ENCODE peak calls at places on chromosome 20, in four cellular contexts. R, Y, G and H are unnamed samples.

GRCh38 chr20:3887870-3888614 is 1.1 kb upstream of the PANK2 start:
- DNase-seq in Y (no peak), R (no peak), G (no peak), H (no peak)

GRCh38 chr20:54105653-54106052 is 35.3 kb upstream of the BCAS1 start:
- DNase-seq in R (no peak), Y (no peak), G (no peak), H (no peak)

GRCh38 chr20:37297066-37297736 is 7.7 kb downstream of the MANBAL start:
- DNase-seq in R (no peak), G (no peak), Y (no peak), H (no peak)

GRCh38 chr20:58021481-58021880 is 207.0 kb downstream of the ANKRD60 start:
- DNase-seq in G (no peak), Y (no peak), R (no peak), H (no peak)

GRCh38 chr20:21435576-21435975 is 38.2 kb upstream of the NKX2-4 start:
- DNase-seq in R (no peak), G (no peak), Y (no peak), H (no peak)

GRCh38 chr20:61049684-61050083 is 202.4 kb upstream of the CDH4 start:
- DNase-seq in G (no peak), R (no peak), Y (no peak), H (no peak)

GRCh38 chr20:42152570-42152969 is 534.4 kb upstream of the CHD6 start:
- DNase-seq in R (no peak), G (no peak), Y (no peak), H (no peak)

GRCh38 chr20:7742479-7742878 is 197.8 kb downstream of the HAO1 start:
- DNase-seq in R (no peak), Y (peak), G (no peak), H (no peak)

GRCh38 chr20:31652917-31653385 is 15.2 kb downstream of the COX4I2 start:
- DNase-seq in Y (no peak), R (peak), G (no peak), H (no peak)

GRCh38 chr20:10596726-10597125 is 77.1 kb downstream of the JAG1 start:
- DNase-seq in G (no peak), Y (peak), R (no peak), H (no peak)

GRCh38 chr20:39897058-39897457 is 792.0 kb downstream of the MAFB start:
- DNase-seq in Y (peak), G (no peak), R (no peak), H (no peak)

GRCh38 chr20:51752343-51752951 is 15.7 kb downstream of the ATP9A start:
- DNase-seq in G (no peak), Y (peak), R (no peak), H (no peak)

GRCh38 chr20:44576297-44576696 is 6.1 kb upstream of the PKIG start:
- DNase-seq in Y (peak), G (no peak), R (peak), H (no peak)

GRCh38 chr20:43220612-43221011 is 30.9 kb upstream of the PTPRT start:
- DNase-seq in Y (no peak), R (no peak), G (no peak), H (no peak)

GRCh38 chr20:3889489-3890409 is 562 bp downstream of the PANK2 start:
- DNase-seq in R (peak), Y (no peak), G (no peak), H (no peak)

GRCh38 chr20:16947346-16947943 is 199.3 kb downstream of the OTOR start:
- DNase-seq in Y (no peak), R (no peak), G (no peak), H (no peak)

GRCh38 chr20:38032585-38033329 is 499 bp downstream of the TTI1 start:
- DNase-seq in R (no peak), Y (peak), G (peak), H (no peak)

GRCh38 chr20:62636446-62636845 is 5.9 kb upstream of the SLCO4A1 start:
- DNase-seq in G (no peak), R (no peak), Y (no peak), H (no peak)

GRCh38 chr20:64079273-64080012 is at the start of gene RGS19:
- DNase-seq in Y (peak), G (peak), R (no peak), H (no peak)